ENCODE peak calls at places on chromosomes 3 and 15, in six cellular contexts. One of them, this sample, is unnamed.

GRCh38 chr3:81279481-81280273 is 481.8 kb downstream of the GBE1 start:
- DNase-seq in stomach: no peak
- DNase-seq in IMR-90: no peak
- DNase-seq in left ventricle myocardium inferior: no peak
- DNase-seq in OCI-LY7: no peak
- DNase-seq in AG09319: no peak
- DNase-seq in this sample: no peak

GRCh38 chr3:136343873-136344281 is 93.7 kb downstream of the PCCB start:
- DNase-seq in stomach: peak; percentile 88
- DNase-seq in IMR-90: peak; percentile 98
- DNase-seq in left ventricle myocardium inferior: peak; percentile 79
- DNase-seq in OCI-LY7: no peak
- DNase-seq in AG09319: peak; percentile 82
- DNase-seq in this sample: peak; percentile 94

GRCh38 chr15:67098768-67099282 is 33.4 kb downstream of the SMAD3 start:
- DNase-seq in stomach: no peak
- DNase-seq in IMR-90: no peak
- DNase-seq in left ventricle myocardium inferior: no peak
- DNase-seq in OCI-LY7: no peak
- DNase-seq in AG09319: no peak
- DNase-seq in this sample: no peak

GRCh38 chr3:9548991-9549390 is 4.6 kb downstream of the LHFPL4 start:
- DNase-seq in stomach: no peak
- DNase-seq in IMR-90: no peak
- DNase-seq in left ventricle myocardium inferior: no peak
- DNase-seq in OCI-LY7: no peak
- DNase-seq in AG09319: no peak
- DNase-seq in this sample: no peak

GRCh38 chr15:71572452-71573053 is 237.8 kb upstream of the NR2E3 start:
- DNase-seq in stomach: peak; percentile 76
- DNase-seq in IMR-90: no peak
- DNase-seq in left ventricle myocardium inferior: no peak
- DNase-seq in OCI-LY7: no peak
- DNase-seq in AG09319: no peak
- DNase-seq in this sample: no peak

GRCh38 chr15:86829251-86829650 is 749.6 kb downstream of the AGBL1 start:
- DNase-seq in stomach: no peak
- DNase-seq in IMR-90: no peak
- DNase-seq in left ventricle myocardium inferior: no peak
- DNase-seq in OCI-LY7: no peak
- DNase-seq in AG09319: no peak
- DNase-seq in this sample: no peak

GRCh38 chr3:142857056-142857455 is 31.8 kb downstream of the PCOLCE2 start:
- DNase-seq in stomach: peak; percentile 58
- DNase-seq in IMR-90: no peak
- DNase-seq in left ventricle myocardium inferior: peak; percentile 56
- DNase-seq in OCI-LY7: peak; percentile 2
- DNase-seq in AG09319: no peak
- DNase-seq in this sample: no peak

GRCh38 chr3:101377796-101378195 is 57.4 kb upstream of the IMPG2 start:
- DNase-seq in stomach: no peak
- DNase-seq in IMR-90: peak; percentile 6
- DNase-seq in left ventricle myocardium inferior: no peak
- DNase-seq in OCI-LY7: no peak
- DNase-seq in AG09319: no peak
- DNase-seq in this sample: no peak

GRCh38 chr3:152235709-152236298 is 32.9 kb upstream of the MBNL1 start:
- DNase-seq in stomach: no peak
- DNase-seq in IMR-90: peak; percentile 18
- DNase-seq in left ventricle myocardium inferior: no peak
- DNase-seq in OCI-LY7: no peak
- DNase-seq in AG09319: no peak
- DNase-seq in this sample: no peak

GRCh38 chr3:52495096-52495495 is at the start of gene STAB1:
- DNase-seq in stomach: no peak
- DNase-seq in IMR-90: no peak
- DNase-seq in left ventricle myocardium inferior: peak; percentile 73
- DNase-seq in OCI-LY7: no peak
- DNase-seq in AG09319: no peak
- DNase-seq in this sample: no peak

GRCh38 chr15:30670056-30670455 is 44.1 kb downstream of the ARHGAP11B start:
- DNase-seq in stomach: no peak
- DNase-seq in IMR-90: peak; percentile 17
- DNase-seq in left ventricle myocardium inferior: no peak
- DNase-seq in OCI-LY7: no peak
- DNase-seq in AG09319: no peak
- DNase-seq in this sample: no peak

GRCh38 chr15:99717129-99718024 is 15.9 kb downstream of the LYSMD4 start:
- DNase-seq in stomach: no peak
- DNase-seq in IMR-90: no peak
- DNase-seq in left ventricle myocardium inferior: peak; percentile 48
- DNase-seq in OCI-LY7: no peak
- DNase-seq in AG09319: no peak
- DNase-seq in this sample: no peak

GRCh38 chr3:45223889-45224730 is 2.0 kb downstream of the TMEM158 start:
- DNase-seq in stomach: no peak
- DNase-seq in IMR-90: peak; percentile 69
- DNase-seq in left ventricle myocardium inferior: no peak
- DNase-seq in OCI-LY7: no peak
- DNase-seq in AG09319: no peak
- DNase-seq in this sample: no peak

GRCh38 chr3:20739814-20740213 is 553.8 kb upstream of the SGO1 start:
- DNase-seq in stomach: no peak
- DNase-seq in IMR-90: no peak
- DNase-seq in left ventricle myocardium inferior: no peak
- DNase-seq in OCI-LY7: peak; percentile 1
- DNase-seq in AG09319: no peak
- DNase-seq in this sample: no peak

GRCh38 chr3:160810360-160810759 is 54.3 kb downstream of the PPM1L start:
- DNase-seq in stomach: no peak
- DNase-seq in IMR-90: no peak
- DNase-seq in left ventricle myocardium inferior: no peak
- DNase-seq in OCI-LY7: no peak
- DNase-seq in AG09319: peak; percentile 16
- DNase-seq in this sample: no peak

GRCh38 chr3:57006949-57007419 is 53.5 kb upstream of the SPATA12 start:
- DNase-seq in stomach: peak; percentile 60
- DNase-seq in IMR-90: peak; percentile 34
- DNase-seq in left ventricle myocardium inferior: no peak
- DNase-seq in OCI-LY7: peak; percentile 44
- DNase-seq in AG09319: no peak
- DNase-seq in this sample: no peak

GRCh38 chr3:155313303-155313702 is 19.8 kb upstream of the STRIT1 start:
- DNase-seq in stomach: no peak
- DNase-seq in IMR-90: no peak
- DNase-seq in left ventricle myocardium inferior: no peak
- DNase-seq in OCI-LY7: no peak
- DNase-seq in AG09319: no peak
- DNase-seq in this sample: peak; percentile 90

GRCh38 chr3:88203537-88204143 is 53.9 kb downstream of the C3orf38 start:
- DNase-seq in stomach: peak; percentile 72
- DNase-seq in IMR-90: peak; percentile 67
- DNase-seq in left ventricle myocardium inferior: peak; percentile 54
- DNase-seq in OCI-LY7: peak; percentile 67
- DNase-seq in AG09319: no peak
- DNase-seq in this sample: peak; percentile 12

GRCh38 chr3:114706591-114707224 is 412.9 kb downstream of the TIGIT start:
- DNase-seq in stomach: no peak
- DNase-seq in IMR-90: peak; percentile 86
- DNase-seq in left ventricle myocardium inferior: no peak
- DNase-seq in OCI-LY7: no peak
- DNase-seq in AG09319: peak; percentile 7
- DNase-seq in this sample: no peak

GRCh38 chr15:85504739-85505676 is 124.6 kb downstream of the AKAP13 start:
- DNase-seq in stomach: peak; percentile 45
- DNase-seq in IMR-90: peak; percentile 74
- DNase-seq in left ventricle myocardium inferior: no peak
- DNase-seq in OCI-LY7: peak; percentile 78
- DNase-seq in AG09319: no peak
- DNase-seq in this sample: no peak

GRCh38 chr3:149881879-149882278 is 68.9 kb downstream of the RNF13 start:
- DNase-seq in stomach: no peak
- DNase-seq in IMR-90: no peak
- DNase-seq in left ventricle myocardium inferior: no peak
- DNase-seq in OCI-LY7: no peak
- DNase-seq in AG09319: no peak
- DNase-seq in this sample: no peak

GRCh38 chr15:100897873-100898490 is 18.4 kb downstream of the ALDH1A3 start:
- DNase-seq in stomach: no peak
- DNase-seq in IMR-90: no peak
- DNase-seq in left ventricle myocardium inferior: no peak
- DNase-seq in OCI-LY7: no peak
- DNase-seq in AG09319: no peak
- DNase-seq in this sample: no peak

DNA sequence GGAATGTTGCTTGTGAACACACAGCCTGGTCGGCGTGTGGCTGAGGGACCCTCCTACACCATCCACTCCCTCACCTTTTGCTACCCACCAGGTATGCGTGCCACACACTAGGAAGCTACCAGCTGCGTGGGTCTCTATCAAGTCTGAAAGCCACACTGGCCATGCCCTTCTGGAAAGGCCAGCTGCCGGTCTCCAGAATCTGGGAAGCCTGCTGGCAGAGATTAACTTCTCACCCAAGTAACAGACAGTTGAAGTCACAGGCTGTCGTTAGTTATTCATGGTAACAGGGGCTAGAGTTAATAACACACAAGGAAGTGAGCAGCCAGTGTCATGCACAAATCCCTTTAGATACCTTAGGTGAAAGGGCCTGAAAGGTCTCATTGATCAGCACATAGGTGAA is 48.1 kb downstream of the SUSD5 start:
- DNase-seq in stomach: no peak
- DNase-seq in IMR-90: no peak
- DNase-seq in left ventricle myocardium inferior: no peak
- DNase-seq in OCI-LY7: no peak
- DNase-seq in AG09319: no peak
- DNase-seq in this sample: no peak
- TF ChIP-seq CTCF in stomach: no peak
- TF ChIP-seq CTCF in IMR-90: no peak
- TF ChIP-seq CTCF in left ventricle myocardium inferior: no peak
- TF ChIP-seq CTCF in OCI-LY7: no peak
- TF ChIP-seq CTCF in AG09319: no peak
- TF ChIP-seq CTCF in this sample: no peak

GRCh38 chr3:72996473-72997333 is at the start of gene PPP4R2:
- DNase-seq in stomach: peak; percentile 90
- DNase-seq in IMR-90: peak; percentile 88
- DNase-seq in left ventricle myocardium inferior: peak; percentile 89
- DNase-seq in OCI-LY7: peak; percentile 89
- DNase-seq in AG09319: peak; percentile 69
- DNase-seq in this sample: peak; percentile 33
- TF ChIP-seq CTCF in stomach: no peak
- TF ChIP-seq CTCF in IMR-90: no peak
- TF ChIP-seq CTCF in left ventricle myocardium inferior: no peak
- TF ChIP-seq CTCF in OCI-LY7: no peak
- TF ChIP-seq CTCF in AG09319: no peak
- TF ChIP-seq CTCF in this sample: peak; percentile 15

DNA sequence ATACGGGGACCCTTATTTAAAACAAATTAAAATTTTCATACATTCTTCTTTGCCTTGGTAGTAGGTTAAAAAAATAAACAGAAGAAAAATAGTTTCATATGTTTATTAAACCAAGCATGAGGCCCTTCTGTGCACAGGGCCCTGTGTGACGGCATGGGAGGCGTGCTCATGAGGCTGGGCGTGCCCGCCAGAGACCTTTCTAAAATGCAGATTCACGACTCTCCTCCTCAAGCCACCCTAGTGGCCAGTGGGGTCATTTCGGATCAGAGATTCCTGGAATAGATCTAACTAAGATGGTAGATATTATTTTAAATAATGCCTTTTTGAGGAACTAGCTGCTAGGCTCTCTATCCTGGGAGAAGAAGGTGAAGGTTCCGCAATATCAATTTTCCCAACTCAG is 35.3 kb downstream of the MASP1 start:
- DNase-seq in stomach: no peak
- DNase-seq in IMR-90: no peak
- DNase-seq in left ventricle myocardium inferior: no peak
- DNase-seq in OCI-LY7: no peak
- DNase-seq in AG09319: no peak
- DNase-seq in this sample: no peak
- TF ChIP-seq CTCF in stomach: no peak
- TF ChIP-seq CTCF in IMR-90: no peak
- TF ChIP-seq CTCF in left ventricle myocardium inferior: no peak
- TF ChIP-seq CTCF in OCI-LY7: no peak
- TF ChIP-seq CTCF in AG09319: no peak
- TF ChIP-seq CTCF in this sample: no peak

GRCh38 chr15:82677720-82678323 is 30.7 kb upstream of the CPEB1 start:
- DNase-seq in stomach: no peak
- DNase-seq in IMR-90: no peak
- DNase-seq in left ventricle myocardium inferior: no peak
- DNase-seq in OCI-LY7: no peak
- DNase-seq in AG09319: no peak
- DNase-seq in this sample: no peak

GRCh38 chr15:82679626-82680199 is 30.0 kb downstream of the AP3B2 start:
- DNase-seq in stomach: no peak
- DNase-seq in IMR-90: no peak
- DNase-seq in left ventricle myocardium inferior: no peak
- DNase-seq in OCI-LY7: no peak
- DNase-seq in AG09319: no peak
- DNase-seq in this sample: no peak

GRCh38 chr15:82681371-82681770 is 28.3 kb downstream of the AP3B2 start:
- DNase-seq in stomach: no peak
- DNase-seq in IMR-90: no peak
- DNase-seq in left ventricle myocardium inferior: no peak
- DNase-seq in OCI-LY7: no peak
- DNase-seq in AG09319: no peak
- DNase-seq in this sample: no peak

GRCh38 chr15:82674873-82675272 is 27.7 kb upstream of the CPEB1 start:
- DNase-seq in stomach: no peak
- DNase-seq in IMR-90: no peak
- DNase-seq in left ventricle myocardium inferior: no peak
- DNase-seq in OCI-LY7: no peak
- DNase-seq in AG09319: no peak
- DNase-seq in this sample: no peak

DNA sequence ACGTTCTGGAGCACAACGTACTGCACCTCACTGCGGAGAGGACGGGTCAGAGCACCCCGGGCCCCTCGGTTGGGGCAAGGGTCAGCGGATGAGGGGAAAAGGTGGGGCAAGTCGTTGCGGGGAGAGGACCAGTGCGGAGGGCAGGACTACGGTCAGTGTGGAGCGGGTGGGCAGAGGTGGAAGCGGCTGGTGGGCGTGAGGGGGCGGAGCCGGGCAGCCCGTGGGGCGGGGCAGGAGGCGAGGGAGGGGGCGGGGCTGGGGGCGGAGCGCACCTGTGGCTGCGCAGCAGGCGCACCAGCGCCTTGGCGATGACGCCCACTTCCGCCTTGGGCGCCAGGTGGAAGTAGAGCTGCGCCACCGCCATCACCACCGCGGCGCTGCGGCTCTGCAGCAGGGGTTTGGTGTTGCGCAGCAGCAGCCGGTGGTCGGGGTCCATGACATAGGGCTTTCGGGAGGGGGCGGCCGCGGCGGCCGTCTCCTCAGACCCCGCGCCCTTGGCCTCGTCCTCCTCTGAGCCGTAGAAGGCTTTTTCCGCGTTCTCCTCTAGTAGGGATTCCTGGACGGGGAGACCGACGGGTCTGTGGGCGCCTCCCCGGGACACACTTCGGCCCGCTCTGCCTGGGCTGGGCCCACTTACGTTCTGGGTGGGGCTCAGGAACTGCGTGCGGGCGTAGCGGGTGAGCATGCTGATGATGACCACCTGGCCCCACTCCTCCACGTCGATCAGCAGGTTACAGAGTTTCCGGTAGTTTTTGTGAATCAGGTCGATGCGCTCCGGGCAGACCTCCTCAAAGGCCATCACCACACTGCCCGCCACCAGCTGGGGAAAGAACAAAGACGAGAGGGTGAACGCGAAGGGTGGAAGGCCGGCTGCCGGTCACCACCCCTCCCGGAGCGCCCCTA is 29.2 kb downstream of the AP3B2 start:
- DNase-seq in stomach: peak; percentile 80
- DNase-seq in IMR-90: no peak
- DNase-seq in left ventricle myocardium inferior: no peak
- DNase-seq in OCI-LY7: peak; percentile 65
- DNase-seq in AG09319: no peak
- DNase-seq in this sample: no peak
- TF ChIP-seq CTCF in stomach: no peak
- TF ChIP-seq CTCF in IMR-90: no peak
- TF ChIP-seq CTCF in left ventricle myocardium inferior: no peak
- TF ChIP-seq CTCF in OCI-LY7: no peak
- TF ChIP-seq CTCF in AG09319: no peak
- TF ChIP-seq CTCF in this sample: no peak

This sample was measured in BJ.